ENCODE peak calls at places on chromosomes 5 and 9, in six cellular contexts. C, L, K, V, F and O are unnamed samples.

GRCh38 chr5:78647838-78648358 is 674 bp downstream of the LHFPL2 start:
- DNase-seq in K (no peak), F (no peak), L (peak), V (peak), C (peak), O (no peak)

GRCh38 chr5:45454114-45454513 is 242.1 kb downstream of the HCN1 start:
- DNase-seq in F (no peak), L (peak), V (peak), C (no peak), K (no peak), O (no peak)

GRCh38 chr5:69078921-69079537 is 14.8 kb upstream of the SLC30A5 start:
- DNase-seq in K (no peak), L (no peak), V (peak), C (no peak), F (no peak), O (no peak)

GRCh38 chr5:124746252-124746915 is at the start of gene ZNF608:
- DNase-seq in F (no peak), L (peak), C (no peak), V (peak), K (no peak), O (no peak)

GRCh38 chr9:92328225-92328624 is 2.5 kb downstream of the CENPP start:
- DNase-seq in K (no peak), L (peak), V (peak), F (no peak), C (no peak), O (no peak)

GRCh38 chr9:110130211-110130610 is 77.7 kb downstream of the C9orf152 start:
- DNase-seq in L (no peak), C (no peak), K (no peak), F (no peak), V (no peak), O (no peak)

GRCh38 chr9:14400658-14400995 is 86.7 kb upstream of the NFIB start:
- DNase-seq in K (no peak), L (peak), F (no peak), C (peak), V (peak), O (no peak)

GRCh38 chr9:86350006-86350755 is 4.0 kb downstream of the TUT7 start:
- DNase-seq in K (no peak), C (no peak), L (no peak), V (no peak), F (no peak), O (no peak)

GRCh38 chr5:142798099-142798768 is 28.1 kb downstream of the ARHGAP26 start:
- DNase-seq in C (peak), V (no peak), K (no peak), L (no peak), F (no peak), O (no peak)

GRCh38 chr9:82363236-82363635 is 374.7 kb downstream of the SPATA31D1 start:
- DNase-seq in V (no peak), L (no peak), C (no peak), K (no peak), F (no peak), O (no peak)